ENCODE peak calls at places on chromosomes 7 and 10, in nine cellular contexts. I, X, Y, S, E, J, Q, O and G are unnamed samples.

GRCh38 chr7:36066021-36066664 is 86.9 kb upstream of the EEPD1 start:
- DNase-seq in I (no peak), Q (no peak), E (no peak), X (no peak), J (no peak), S (no peak), O (no peak), Y (no peak), G (no peak)

GRCh38 chr10:4141471-4141870 is 356.5 kb upstream of the KLF6 start:
- DNase-seq in I (no peak), E (peak; percentile 42), O (peak; percentile 40), Y (no peak), J (no peak), S (peak; percentile 33), Q (peak; percentile 35), X (no peak), G (peak; percentile 19)

GRCh38 chr10:124649209-124649608 is 95.0 kb downstream of the FAM53B start:
- DNase-seq in S (peak; percentile 49), X (no peak), O (peak; percentile 5), Y (no peak), Q (no peak), J (no peak), I (no peak), E (peak; percentile 56), G (no peak)

GRCh38 chr10:124975977-124976514 is 34.1 kb downstream of the ZRANB1 start:
- DNase-seq in S (no peak), J (no peak), O (no peak), E (no peak), Q (no peak), X (no peak), Y (peak; percentile 41), I (no peak), G (no peak)

GRCh38 chr10:29873941-29874340 is 185.4 kb downstream of the JCAD start:
- DNase-seq in X (no peak), I (no peak), E (peak; percentile 21), J (no peak), S (no peak), O (peak; percentile 56), Q (no peak), Y (no peak), G (no peak)

GRCh38 chr10:127563718-127564553 is 14.8 kb downstream of the NPS start:
- DNase-seq in O (no peak), Y (no peak), X (peak; percentile 15), Q (peak; percentile 15), E (no peak), J (no peak), S (peak; percentile 56), I (no peak), G (peak; percentile 12)

GRCh38 chr7:2261611-2262010 is 19.6 kb downstream of the NUDT1 start:
- DNase-seq in E (no peak), Y (no peak), X (no peak), J (no peak), I (no peak), O (no peak), Q (no peak), S (no peak), G (no peak)

GRCh38 chr10:132467464-132468149 is 70.0 kb upstream of the INPP5A start:
- DNase-seq in E (no peak), O (no peak), Y (no peak), S (no peak), J (no peak), X (no peak), Q (no peak), I (no peak), G (no peak)

GRCh38 chr10:84943541-84943940 is 615.2 kb downstream of the CCSER2 start:
- DNase-seq in I (no peak), J (no peak), O (no peak), Y (no peak), X (no peak), S (no peak), Q (no peak), E (no peak), G (no peak)

GRCh38 chr7:139808846-139809442 is 20.1 kb upstream of the TBXAS1 start:
- DNase-seq in O (no peak), S (no peak), E (no peak), X (no peak), Q (no peak), Y (no peak), J (no peak), I (no peak), G (no peak)

GRCh38 chr10:131901181-131901829 is 497 bp downstream of the PPP2R2D start:
- DNase-seq in J (no peak), E (peak; percentile 34), O (peak; percentile 19), I (no peak), Y (no peak), Q (peak; percentile 60), S (peak; percentile 23), X (peak; percentile 28), G (no peak)

GRCh38 chr7:90621130-90621891 is 25.2 kb downstream of the CDK14 start:
- DNase-seq in S (no peak), J (no peak), E (peak; percentile 14), Y (no peak), X (no peak), Q (no peak), I (no peak), O (peak; percentile 25), G (no peak)

GRCh38 chr10:73953665-73954064 is 42.7 kb downstream of the PLAU start:
- DNase-seq in X (no peak), Q (no peak), Y (no peak), S (no peak), E (peak; percentile 75), J (peak; percentile 62), I (no peak), O (peak; percentile 45), G (peak; percentile 38)

GRCh38 chr10:63713191-63714144 is 192.3 kb downstream of the REEP3 start:
- DNase-seq in S (peak; percentile 55), Y (no peak), E (peak; percentile 97), J (no peak), X (no peak), O (peak; percentile 82), Q (peak; percentile 94), I (no peak), G (no peak)

GRCh38 chr10:78937800-78938694 is 130.7 kb upstream of the ZMIZ1 start:
- DNase-seq in S (no peak), O (no peak), Y (no peak), J (no peak), Q (no peak), I (no peak), E (peak; percentile 38), X (peak; percentile 47), G (no peak)
- TF ChIP-seq CTCF in S (no peak), O (no peak), Y (no peak), J (no peak), Q (no peak), I (no peak), E (no peak), X (peak; percentile 15), G (no peak)

GRCh38 chr10:130341325-130341724 is 205.1 kb downstream of the GLRX3 start:
- DNase-seq in Q (peak; percentile 78), E (no peak), S (no peak), O (no peak), J (no peak), Y (no peak), I (no peak), X (no peak), G (no peak)
- TF ChIP-seq CTCF in Q (peak; percentile 83), E (peak; percentile 7), S (peak; percentile 23), O (no peak), J (no peak), Y (peak; percentile 20), I (no peak), X (no peak), G (no peak)

GRCh38 chr7:129210989-129211312 is 13.9 kb upstream of the AHCYL2 start:
- DNase-seq in Q (no peak), J (no peak), E (no peak), O (no peak), Y (no peak), I (no peak), X (no peak), S (no peak), G (no peak)

GRCh38 chr7:129212596-129212995 is 12.2 kb upstream of the AHCYL2 start:
- DNase-seq in O (no peak), I (no peak), Q (no peak), Y (no peak), S (no peak), J (no peak), X (no peak), E (no peak), G (no peak)

GRCh38 chr7:129210256-129210988 is 14.4 kb upstream of the AHCYL2 start:
- DNase-seq in S (peak; percentile 69), I (no peak), Y (no peak), Q (peak; percentile 76), O (peak; percentile 63), E (peak; percentile 71), J (no peak), X (peak; percentile 84), G (peak; percentile 32)

GRCh38 chr7:129212126-129212525 is 12.7 kb upstream of the AHCYL2 start:
- DNase-seq in I (no peak), E (no peak), Y (no peak), O (no peak), S (no peak), X (no peak), J (no peak), Q (no peak), G (no peak)

DNA sequence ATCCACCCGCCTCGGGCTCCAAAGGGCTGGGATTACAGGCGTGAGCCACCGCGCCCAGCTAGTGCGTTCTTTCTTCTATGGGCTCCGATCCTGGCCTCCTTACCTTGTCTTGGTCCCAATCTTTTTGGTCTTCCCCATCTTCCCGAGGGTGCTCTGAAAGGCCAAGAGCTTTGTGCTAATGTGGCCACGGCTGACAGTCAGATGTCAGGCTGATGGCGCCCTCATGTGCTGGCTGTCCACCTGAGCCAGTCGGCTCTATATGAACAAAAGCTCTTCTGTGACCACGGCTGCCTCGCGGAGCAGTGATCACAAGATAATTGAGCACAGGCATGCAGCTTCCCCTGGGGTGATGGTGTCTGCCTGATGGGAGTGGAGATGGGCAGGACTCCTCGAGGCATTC is 11.0 kb upstream of the AHCYL2 start:
- DNase-seq in S (peak; percentile 13), E (no peak), Q (peak; percentile 64), Y (no peak), X (no peak), J (no peak), O (no peak), I (no peak), G (peak; percentile 45)
- TF ChIP-seq CTCF in S (no peak), E (no peak), Q (peak; percentile 43), Y (no peak), X (no peak), J (no peak), O (no peak), I (no peak), G (no peak)

GRCh38 chr7:103718482-103719415 is 270.7 kb downstream of the RELN start:
- DNase-seq in X (no peak), Q (no peak), I (no peak), J (no peak), Y (peak; percentile 26), S (no peak), O (peak; percentile 24), E (no peak), G (peak; percentile 55)

GRCh38 chr7:103712991-103713778 is 267.2 kb upstream of the SLC26A5 start:
- DNase-seq in I (no peak), Q (no peak), X (no peak), J (no peak), Y (no peak), O (no peak), E (no peak), S (no peak), G (no peak)

GRCh38 chr7:103711413-103711812 is 265.4 kb upstream of the SLC26A5 start:
- DNase-seq in S (no peak), Q (no peak), E (no peak), I (no peak), X (no peak), O (no peak), J (no peak), Y (no peak), G (no peak)

GRCh38 chr7:103714377-103714927 is 268.4 kb upstream of the SLC26A5 start:
- DNase-seq in Q (no peak), O (no peak), I (no peak), Y (no peak), S (no peak), X (no peak), J (no peak), E (no peak), G (no peak)

GRCh38 chr7:103715376-103716110 is 269.5 kb upstream of the SLC26A5 start:
- DNase-seq in Q (no peak), I (no peak), E (no peak), X (no peak), S (no peak), O (no peak), Y (no peak), J (no peak), G (no peak)
- TF ChIP-seq CTCF in Q (no peak), I (no peak), E (no peak), X (no peak), S (no peak), O (no peak), Y (no peak), J (no peak), G (no peak)